ENCODE peak calls at places on chromosomes 16 and 17, in four cellular contexts. One of them, this sample, is unnamed.

GRCh38 chr17:4900231-4901107 is 1.1 kb downstream of the C17orf107 start:
- DNase-seq in astrocyte of the spinal cord: no peak
- DNase-seq in amygdala: no peak
- DNase-seq in A172: no peak
- DNase-seq in this sample: no peak

GRCh38 chr17:10198509-10199249 is at the start of gene GAS7:
- DNase-seq in astrocyte of the spinal cord: no peak
- DNase-seq in amygdala: no peak
- DNase-seq in A172: no peak
- DNase-seq in this sample: no peak

GRCh38 chr16:69351309-69352027 is at the start of gene TMED6:
- DNase-seq in astrocyte of the spinal cord: no peak
- DNase-seq in amygdala: no peak
- DNase-seq in A172: no peak
- DNase-seq in this sample: no peak

GRCh38 chr17:57004944-57005579 is 27.1 kb downstream of the SCPEP1 start:
- DNase-seq in astrocyte of the spinal cord: no peak
- DNase-seq in amygdala: no peak
- DNase-seq in A172: no peak
- DNase-seq in this sample: peak; percentile 4

GRCh38 chr17:19015428-19015827 is 10.9 kb upstream of the FAM83G start:
- DNase-seq in astrocyte of the spinal cord: no peak
- DNase-seq in amygdala: no peak
- DNase-seq in A172: no peak
- DNase-seq in this sample: no peak

GRCh38 chr17:52106638-52107261 is 51.8 kb downstream of the CA10 start:
- DNase-seq in astrocyte of the spinal cord: peak; percentile 40
- DNase-seq in amygdala: no peak
- DNase-seq in A172: peak; percentile 44
- DNase-seq in this sample: peak; percentile 64

GRCh38 chr17:40059729-40060475 is 2.9 kb upstream of the THRA start:
- DNase-seq in astrocyte of the spinal cord: no peak
- DNase-seq in amygdala: no peak
- DNase-seq in A172: no peak
- DNase-seq in this sample: no peak

GRCh38 chr16:78697426-78697825 is 598.0 kb downstream of the WWOX start:
- DNase-seq in astrocyte of the spinal cord: no peak
- DNase-seq in amygdala: no peak
- DNase-seq in A172: no peak
- DNase-seq in this sample: no peak

GRCh38 chr16:65540913-65541312 is 419.1 kb upstream of the CDH11 start:
- DNase-seq in astrocyte of the spinal cord: no peak
- DNase-seq in amygdala: no peak
- DNase-seq in A172: no peak
- DNase-seq in this sample: no peak

GRCh38 chr16:2518823-2519710 is 1.1 kb upstream of the AMDHD2 start:
- DNase-seq in astrocyte of the spinal cord: no peak
- DNase-seq in amygdala: no peak
- DNase-seq in A172: no peak
- DNase-seq in this sample: no peak

GRCh38 chr16:26709175-26709574 is 357.6 kb upstream of the C16orf82 start:
- DNase-seq in astrocyte of the spinal cord: no peak
- DNase-seq in amygdala: no peak
- DNase-seq in A172: no peak
- DNase-seq in this sample: no peak

GRCh38 chr17:4940625-4941021 is 555 bp downstream of the RNF167 start:
- DNase-seq in astrocyte of the spinal cord: no peak
- DNase-seq in amygdala: no peak
- DNase-seq in A172: no peak
- DNase-seq in this sample: no peak

GRCh38 chr17:77492446-77493237 is 351.9 kb downstream of the SEC14L1 start:
- DNase-seq in astrocyte of the spinal cord: no peak
- DNase-seq in amygdala: no peak
- DNase-seq in A172: no peak
- DNase-seq in this sample: no peak

GRCh38 chr16:87132361-87133014 is 184.7 kb downstream of the C16orf95 start:
- DNase-seq in astrocyte of the spinal cord: peak; percentile 89
- DNase-seq in amygdala: no peak
- DNase-seq in A172: no peak
- DNase-seq in this sample: no peak

GRCh38 chr17:81329927-81330883 is 35.1 kb upstream of the SLC38A10 start:
- DNase-seq in astrocyte of the spinal cord: no peak
- DNase-seq in amygdala: no peak
- DNase-seq in A172: no peak
- DNase-seq in this sample: no peak

GRCh38 chr17:75565066-75565465 is 22.5 kb upstream of the MYO15B start:
- DNase-seq in astrocyte of the spinal cord: no peak
- DNase-seq in amygdala: no peak
- DNase-seq in A172: peak; percentile 79
- DNase-seq in this sample: no peak

GRCh38 chr17:7133916-7134315 is 19.3 kb upstream of the ASGR2 start:
- DNase-seq in astrocyte of the spinal cord: no peak
- DNase-seq in amygdala: no peak
- DNase-seq in A172: no peak
- DNase-seq in this sample: no peak

GRCh38 chr17:157901-158300 is 20.5 kb downstream of the SCGB1C2 start:
- DNase-seq in astrocyte of the spinal cord: no peak
- DNase-seq in amygdala: no peak
- DNase-seq in A172: no peak
- DNase-seq in this sample: no peak

GRCh38 chr17:60249517-60249826 is 99.7 kb downstream of the CA4 start:
- DNase-seq in astrocyte of the spinal cord: peak; percentile 33
- DNase-seq in amygdala: no peak
- DNase-seq in A172: no peak
- DNase-seq in this sample: no peak

GRCh38 chr16:51084074-51084928 is 66.8 kb downstream of the SALL1 start:
- DNase-seq in astrocyte of the spinal cord: peak; percentile 36
- DNase-seq in amygdala: no peak
- DNase-seq in A172: peak; percentile 69
- DNase-seq in this sample: no peak

GRCh38 chr16:74738134-74738541 is 36.5 kb downstream of the FA2H start:
- DNase-seq in astrocyte of the spinal cord: no peak
- DNase-seq in amygdala: no peak
- DNase-seq in A172: peak; percentile 85
- DNase-seq in this sample: no peak